ENCODE peak calls at places on chromosomes 6 and 20, in four cellular contexts. I is upper lobe of left lung, K is left lung, Q is BE2C. D is an unnamed sample.
A peak's percentile ranks its signal among the peaks of the same experiment; 100 is the strongest.

GRCh38 chr6:44658571-44658970 is 271.1 kb downstream of the CDC5L start:
- DNase-seq in I (no peak), K (no peak), Q (no peak), D (no peak)

GRCh38 chr6:140572129-140572528 is 1197.7 kb upstream of the CITED2 start:
- DNase-seq in I (no peak), K (no peak), Q (no peak), D (no peak)

GRCh38 chr6:148457843-148458159 is 115.2 kb downstream of the SASH1 start:
- DNase-seq in I (no peak), K (no peak), Q (no peak), D (no peak)

GRCh38 chr6:25962368-25963127 is at the start of gene TRIM38:
- DNase-seq in I (no peak), K (peak; percentile 83), Q (no peak), D (peak; percentile 41)

GRCh38 chr6:6803180-6803978 is 214.9 kb downstream of the LY86 start:
- DNase-seq in I (no peak), K (peak; percentile 56), Q (no peak), D (no peak)

GRCh38 chr6:137552809-137553208 is 58.6 kb upstream of the OLIG3 start:
- DNase-seq in I (no peak), K (no peak), Q (no peak), D (no peak)

GRCh38 chr20:2873010-2873746 is at the start of gene PTPRA:
- DNase-seq in I (peak; percentile 97), K (peak; percentile 94), Q (peak; percentile 88), D (peak; percentile 88)

GRCh38 chr6:115055579-115055978 is 712.8 kb upstream of the HS3ST5 start:
- DNase-seq in I (no peak), K (no peak), Q (no peak), D (no peak)

GRCh38 chr6:44388135-44388487 is 605 bp downstream of the CDC5L start:
- DNase-seq in I (no peak), K (no peak), Q (no peak), D (no peak)

GRCh38 chr6:135310291-135310690 is 129.2 kb downstream of the MYB start:
- DNase-seq in I (no peak), K (no peak), Q (no peak), D (no peak)

GRCh38 chr6:114659513-114659912 is 316.7 kb upstream of the HS3ST5 start:
- DNase-seq in I (no peak), K (no peak), Q (no peak), D (no peak)

GRCh38 chr20:19757487-19757972 is 528 bp upstream of the RIN2 start:
- DNase-seq in I (peak; percentile 95), K (peak; percentile 83), Q (no peak), D (no peak)

GRCh38 chr6:89284081-89284480 is 31.0 kb downstream of the GABRR2 start:
- DNase-seq in I (no peak), K (no peak), Q (no peak), D (no peak)

GRCh38 chr6:127854009-127854408 is 46.8 kb downstream of the THEMIS start:
- DNase-seq in I (no peak), K (no peak), Q (no peak), D (no peak)

GRCh38 chr6:57306273-57306672 is 11.2 kb upstream of the PRIM2 start:
- DNase-seq in I (no peak), K (no peak), Q (no peak), D (no peak)

DNA sequence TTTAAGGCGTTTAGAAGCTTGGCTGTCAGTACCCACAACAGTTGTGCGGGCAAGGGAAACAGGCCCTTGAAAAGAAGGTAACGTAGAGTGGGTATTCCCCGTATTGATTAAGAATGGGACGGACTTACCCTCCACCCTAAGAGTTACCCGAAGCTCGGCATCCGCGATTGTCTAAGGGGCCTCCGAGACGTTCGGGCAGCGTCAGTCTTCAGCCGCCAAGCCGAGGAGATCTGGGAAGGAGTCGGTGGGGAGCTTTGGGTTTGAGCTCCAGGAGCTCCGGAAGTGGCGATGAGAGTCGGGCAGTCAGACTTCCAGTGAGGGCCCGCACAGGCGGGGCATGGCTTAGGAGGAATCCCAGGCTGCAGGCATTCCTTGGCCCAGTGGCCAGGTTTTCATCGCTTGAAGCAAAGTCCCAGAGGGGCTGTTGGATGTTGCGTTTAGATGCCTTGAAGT is 748.2 kb upstream of the ADGRB3 start:
- DNase-seq in I (peak; percentile 50), K (no peak), Q (no peak), D (no peak)
- H3K9me3 ChIP-seq in I (peaks cover 11% of the 10 kb centered on the region), K (peaks cover 32% of the 10 kb centered on the region), Q (no peaks in the 10 kb centered on the region), D (no peaks in the 10 kb centered on the region)

GRCh38 chr6:78383968-78384367 is 483.4 kb upstream of the IRAK1BP1 start:
- DNase-seq in I (no peak), K (no peak), Q (no peak), D (no peak)
- H3K9me3 ChIP-seq in I (peaks cover 12% of the 10 kb centered on the region), K (peaks cover 60% of the 10 kb centered on the region), Q (no peaks in the 10 kb centered on the region), D (peaks cover 2% of the 10 kb centered on the region)

GRCh38 chr6:41691426-41692079 is 43.9 kb downstream of the TFEB start:
- DNase-seq in I (no peak), K (peak; percentile 2), Q (no peak), D (no peak)
- H3K9me3 ChIP-seq in I (no peaks in the 10 kb centered on the region), K (no peaks in the 10 kb centered on the region), Q (no peaks in the 10 kb centered on the region), D (no peaks in the 10 kb centered on the region)

DNA sequence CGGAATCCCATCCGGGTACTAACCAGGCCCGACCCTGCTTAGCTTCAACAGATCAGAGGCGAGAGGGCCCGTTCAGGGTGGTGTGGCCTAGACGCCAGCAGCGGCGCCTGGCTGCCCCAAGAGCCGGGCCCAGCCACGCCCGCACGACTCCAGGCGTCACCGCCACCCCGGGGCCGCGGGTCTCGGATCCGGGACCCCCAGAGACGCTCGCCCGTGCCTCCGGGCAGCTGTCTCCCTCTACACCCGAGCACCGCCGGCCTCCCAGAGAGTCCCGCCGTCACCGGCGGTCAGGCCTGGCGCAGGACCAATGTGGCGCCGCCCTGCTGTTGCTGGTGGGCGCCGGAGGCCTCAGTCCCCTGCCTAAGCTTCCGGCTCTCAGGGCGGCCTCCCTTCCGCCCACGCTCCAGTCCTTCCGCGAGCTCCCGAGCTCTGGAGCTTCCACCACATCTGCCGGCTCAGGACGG is 441.2 kb upstream of the DEFB115 start:
- DNase-seq in I (peak; percentile 90), K (no peak), Q (peak; percentile 26), D (no peak)
- H3K9me3 ChIP-seq in I (peaks cover 37% of the 10 kb centered on the region), K (peaks cover 35% of the 10 kb centered on the region), Q (no peaks in the 10 kb centered on the region), D (no peaks in the 10 kb centered on the region)

DNA sequence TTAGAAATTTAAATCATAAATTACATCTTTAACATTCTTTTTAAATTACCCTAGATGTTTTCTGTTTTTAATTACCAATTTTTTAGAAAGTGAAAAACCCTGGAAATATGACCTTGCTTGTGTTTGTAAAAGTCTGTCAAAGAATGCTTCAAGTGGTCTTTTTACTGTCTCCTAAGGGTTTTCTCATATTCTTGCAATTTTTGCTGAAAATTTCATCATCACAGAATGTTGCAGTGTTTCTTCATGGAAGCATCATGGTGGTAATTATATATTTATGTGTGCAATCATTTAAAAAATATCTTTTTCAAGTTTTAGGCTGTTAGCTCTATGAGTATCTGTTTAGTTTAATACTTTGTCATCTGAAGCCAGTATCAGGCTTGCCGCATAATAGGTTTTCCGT is 178.2 kb downstream of the HDGFL1 start:
- DNase-seq in I (no peak), K (no peak), Q (no peak), D (no peak)
- H3K9me3 ChIP-seq in I (no peaks in the 10 kb centered on the region), K (no peaks in the 10 kb centered on the region), Q (no peaks in the 10 kb centered on the region), D (no peaks in the 10 kb centered on the region)

GRCh38 chr6:362231-362923 is 29.2 kb upstream of the IRF4 start:
- DNase-seq in I (no peak), K (no peak), Q (no peak), D (no peak)
- H3K9me3 ChIP-seq in I (peaks cover 10% of the 10 kb centered on the region), K (peaks cover 14% of the 10 kb centered on the region), Q (peaks cover 4% of the 10 kb centered on the region), D (no peaks in the 10 kb centered on the region)

GRCh38 chr6:361411-362132 is 30.0 kb upstream of the IRF4 start:
- DNase-seq in I (no peak), K (no peak), Q (no peak), D (no peak)
- H3K9me3 ChIP-seq in I (peaks cover 10% of the 10 kb centered on the region), K (peaks cover 14% of the 10 kb centered on the region), Q (peaks cover 4% of the 10 kb centered on the region), D (no peaks in the 10 kb centered on the region)

GRCh38 chr6:28979679-28980078 is 25.4 kb downstream of the ZNF311 start:
- DNase-seq in I (no peak), K (no peak), Q (no peak), D (no peak)

GRCh38 chr6:28977351-28978136 is 27.6 kb downstream of the ZNF311 start:
- DNase-seq in I (peak; percentile 87), K (peak; percentile 50), Q (no peak), D (no peak)

GRCh38 chr6:28978137-28978491 is 27.0 kb downstream of the ZNF311 start:
- DNase-seq in I (no peak), K (no peak), Q (no peak), D (no peak)

GRCh38 chr6:28980137-28980796 is 24.8 kb downstream of the ZNF311 start:
- DNase-seq in I (no peak), K (no peak), Q (no peak), D (no peak)

GRCh38 chr6:28978959-28979561 is 26.1 kb downstream of the ZNF311 start:
- DNase-seq in I (no peak), K (no peak), Q (no peak), D (no peak)
- H3K9me3 ChIP-seq in I (no peaks in the 10 kb centered on the region), K (no peaks in the 10 kb centered on the region), Q (no peaks in the 10 kb centered on the region), D (no peaks in the 10 kb centered on the region)

GRCh38 chr6:151749341-151749740 is 58.1 kb upstream of the ESR1 start:
- DNase-seq in I (no peak), K (no peak), Q (no peak), D (no peak)
- H3K9me3 ChIP-seq in I (no peaks in the 10 kb centered on the region), K (no peaks in the 10 kb centered on the region), Q (no peaks in the 10 kb centered on the region), D (no peaks in the 10 kb centered on the region)